ENCODE peak calls at places on chromosomes 1 and 21, in six cellular contexts. F is RWPE1; A is T-helper 2 cell treated with Interferon-gamma antibody and Interleukin-4, amounts not matched to agents 5 μg/mL and 100 μg/mL, for 36 hours; Z is NCI-H1092; G is T-cell; Y is naive thymus-derived CD8-positive, alpha-beta T cell. N is an unnamed sample.

GRCh38 chr21:14737922-14738321 is 191.8 kb upstream of the SAMSN1 start:
- DNase-seq in Y (peak), Z (no peak), F (peak), G (peak), A (no peak), N (peak)

GRCh38 chr1:111139956-111140679 is at the start of the genes CEPT1 and DRAM2:
- DNase-seq in Z (peak), A (peak), G (peak), F (peak), Y (peak), N (peak)

GRCh38 chr1:82343381-82343780 is 542.6 kb downstream of the ADGRL2 start:
- DNase-seq in Y (no peak), F (no peak), Z (no peak), G (no peak), A (no peak), N (no peak)

GRCh38 chr1:153357853-153358690 is at the start of gene S100A9:
- DNase-seq in G (no peak), Y (no peak), A (no peak), F (no peak), Z (no peak), N (no peak)

GRCh38 chr1:192544983-192545393 is 30.6 kb upstream of the RGS1 start:
- DNase-seq in Y (no peak), F (peak), Z (no peak), G (no peak), A (peak), N (no peak)

GRCh38 chr1:109910963-109911798 is 532 bp downstream of the CSF1 start:
- DNase-seq in F (no peak), A (no peak), Z (no peak), Y (no peak), G (no peak), N (no peak)

GRCh38 chr21:27085387-27085786 is 118.5 kb upstream of the ADAMTS5 start:
- DNase-seq in Z (no peak), F (no peak), Y (no peak), G (no peak), A (no peak), N (no peak)

GRCh38 chr1:101704895-101705294 is 291.8 kb downstream of the OLFM3 start:
- DNase-seq in G (no peak), A (no peak), F (no peak), Y (no peak), Z (no peak), N (no peak)

GRCh38 chr1:42334240-42335049 is 590 bp downstream of the FOXJ3 start:
- DNase-seq in A (peak), Z (peak), F (peak), Y (no peak), G (peak), N (no peak)

GRCh38 chr21:35508389-35508888 is 459.3 kb upstream of the RUNX1 start:
- DNase-seq in Y (no peak), F (no peak), G (no peak), A (peak), Z (no peak), N (no peak)

GRCh38 chr1:67458663-67459062 is 28.5 kb upstream of the SERBP1 start:
- DNase-seq in Y (no peak), A (no peak), G (no peak), Z (no peak), F (no peak), N (no peak)

GRCh38 chr1:162612606-162613400 is 19.5 kb upstream of the DDR2 start:
- DNase-seq in Y (no peak), A (no peak), G (no peak), F (no peak), Z (no peak), N (no peak)

GRCh38 chr1:206912445-206913095 is 9.2 kb downstream of the FCMR start:
- DNase-seq in G (peak), Y (peak), F (peak), Z (peak), A (peak), N (peak)

GRCh38 chr1:117967900-117968299 is 38.4 kb downstream of the WDR3 start:
- DNase-seq in Y (no peak), G (no peak), Z (peak), A (no peak), F (peak), N (no peak)

GRCh38 chr21:45592208-45592619 is 50.0 kb upstream of the SLC19A1 start:
- DNase-seq in F (no peak), Y (peak), Z (no peak), G (peak), A (peak), N (no peak)

GRCh38 chr1:41957568-41957967 is 38.8 kb upstream of the HIVEP3 start:
- DNase-seq in Z (no peak), F (peak), G (no peak), Y (no peak), A (no peak), N (no peak)

GRCh38 chr1:7558921-7559869 is 211.9 kb upstream of the VAMP3 start:
- DNase-seq in Y (no peak), Z (no peak), F (no peak), A (no peak), G (no peak), N (no peak)

GRCh38 chr1:3156936-3157335 is 87.9 kb downstream of the PRDM16 start:
- DNase-seq in Z (no peak), Y (no peak), G (no peak), A (no peak), F (no peak), N (no peak)

GRCh38 chr1:156103521-156103947 is 11.0 kb upstream of the LMNA start:
- DNase-seq in Z (no peak), F (peak), Y (no peak), G (no peak), A (no peak), N (peak)

GRCh38 chr1:5990913-5991783 is 1.1 kb downstream of the NPHP4 start:
- DNase-seq in A (peak), F (peak), G (peak), Z (no peak), Y (peak), N (peak)

GRCh38 chr21:33058468-33059318 is 11.2 kb upstream of the OLIG1 start:
- DNase-seq in A (no peak), Y (no peak), F (no peak), G (no peak), Z (peak), N (no peak)

GRCh38 chr1:14606632-14607031 is 8.1 kb downstream of the KAZN start:
- DNase-seq in G (no peak), Y (no peak), F (no peak), Z (no peak), A (no peak), N (no peak)

GRCh38 chr1:207309775-207310273 is 11.7 kb upstream of the CD55 start:
- DNase-seq in Z (no peak), Y (no peak), F (peak), A (no peak), G (no peak), N (no peak)

GRCh38 chr1:244353572-244354091 is 98.1 kb downstream of the ADSS2 start:
- DNase-seq in G (no peak), Z (no peak), A (peak), Y (no peak), F (peak), N (no peak)

GRCh38 chr1:175757381-175758015 is 14.1 kb upstream of the TNR start:
- DNase-seq in A (peak), Z (no peak), Y (no peak), G (no peak), F (peak), N (no peak)

GRCh38 chr1:40987439-40988276 is 8.2 kb downstream of the CTPS1 start:
- DNase-seq in A (no peak), F (no peak), Z (no peak), Y (no peak), G (no peak), N (no peak)

GRCh38 chr1:201144701-201145100 is 9.6 kb downstream of the TMEM9 start:
- DNase-seq in Y (peak), Z (no peak), G (no peak), F (no peak), A (no peak), N (no peak)

GRCh38 chr1:21652937-21653743 is 16.0 kb downstream of the RAP1GAP start:
- DNase-seq in Y (no peak), G (no peak), A (no peak), Z (no peak), F (no peak), N (no peak)

GRCh38 chr1:16396591-16396990 is 29.5 kb downstream of the SZRD1 start:
- DNase-seq in G (no peak), Y (no peak), A (no peak), Z (no peak), F (peak), N (no peak)

GRCh38 chr1:39825432-39825941 is 36.8 kb upstream of the BMP8B start:
- DNase-seq in Y (no peak), G (no peak), F (no peak), A (no peak), Z (no peak), N (no peak)

GRCh38 chr1:226662704-226663326 is 76.3 kb downstream of the ITPKB start:
- DNase-seq in Z (no peak), Y (peak), A (peak), F (peak), G (peak), N (peak)

GRCh38 chr1:43565600-43566360 is 35.1 kb downstream of the PTPRF start:
- DNase-seq in F (no peak), Z (no peak), Y (no peak), A (peak), G (peak), N (no peak)

GRCh38 chr1:226123591-226124471 is 61.3 kb downstream of the H3-3A start:
- DNase-seq in G (no peak), A (no peak), F (peak), Z (no peak), Y (peak), N (no peak)

GRCh38 chr1:59422921-59423575 is 126.2 kb downstream of the FGGY start:
- DNase-seq in A (no peak), F (no peak), G (no peak), Z (no peak), Y (no peak), N (no peak)

GRCh38 chr1:206769331-206769731 is 1.2 kb upstream of the IL19 start:
- DNase-seq in Z (no peak), Y (no peak), F (no peak), G (peak), A (peak), N (no peak)